ENCODE peak calls at places on chromosomes 4 and X, in ten cellular contexts. C, P, T, U, Z, M, H, V, R and F are unnamed samples.

GRCh38 chrX:38717871-38718270 is 83.4 kb upstream of the MID1IP1 start:
- DNase-seq in C (no peak), P (no peak), T (no peak), U (no peak), Z (no peak), M (peak), H (no peak), V (peak), R (no peak), F (no peak)

GRCh38 chr4:32268949-32269348 is 1548.8 kb downstream of the PCDH7 start:
- DNase-seq in C (no peak), P (no peak), T (no peak), U (no peak), Z (no peak), M (no peak), H (no peak), V (peak), R (no peak), F (no peak)

GRCh38 chr4:108849611-108850406 is 87.0 kb upstream of the ETNPPL start:
- DNase-seq in C (no peak), P (no peak), T (no peak), U (no peak), Z (no peak), M (no peak), H (no peak), V (peak), R (no peak), F (no peak)

GRCh38 chr4:145626623-145626982 is 7.4 kb downstream of the MMAA start:
- DNase-seq in C (no peak), P (no peak), T (no peak), U (no peak), Z (no peak), M (no peak), H (no peak), V (no peak), R (no peak), F (no peak)

GRCh38 chr4:43457866-43458265 is 565.4 kb downstream of the GRXCR1 start:
- DNase-seq in C (no peak), P (no peak), T (no peak), U (no peak), Z (no peak), M (no peak), H (no peak), V (no peak), R (no peak), F (no peak)

GRCh38 chr4:119785963-119786362 is 157.4 kb upstream of the PDE5A start:
- DNase-seq in C (peak), P (no peak), T (no peak), U (no peak), Z (no peak), M (no peak), H (no peak), V (peak), R (no peak), F (no peak)

GRCh38 chrX:97402903-97403302 is 519.2 kb downstream of the RPA4 start:
- DNase-seq in C (no peak), P (no peak), T (no peak), U (no peak), Z (no peak), M (no peak), H (no peak), V (no peak), R (no peak), F (no peak)

GRCh38 chr4:83961575-83961974 is 425.7 kb downstream of the GPAT3 start:
- DNase-seq in C (no peak), P (no peak), T (no peak), U (no peak), Z (no peak), M (no peak), H (no peak), V (peak), R (no peak), F (no peak)

GRCh38 chrX:130702867-130703707 is 199.9 kb downstream of the ENOX2 start:
- DNase-seq in C (no peak), P (no peak), T (no peak), U (no peak), Z (no peak), M (no peak), H (no peak), V (no peak), R (no peak), F (no peak)